ENCODE peak calls at places on chromosomes 5 and 9, in nine cellular contexts. One of them, this sample, is unnamed.
A peak's percentile ranks its signal among the peaks of the same experiment; 100 is the strongest.

GRCh38 chr5:135179308-135179980 is 145.4 kb upstream of the PITX1 start:
- DNase-seq in CD8-positive, alpha-beta T cell: no peak
- DNase-seq in left lung: no peak
- DNase-seq in cardiac muscle cell: no peak
- DNase-seq in lower lobe of right lung: no peak
- DNase-seq in prostate gland: no peak
- DNase-seq in CD4-positive, alpha-beta memory T cell: no peak
- DNase-seq in GM23248: no peak
- DNase-seq in A549: no peak
- DNase-seq in this sample: no peak

GRCh38 chr9:2180704-2181103 is 165.6 kb downstream of the SMARCA2 start:
- DNase-seq in CD8-positive, alpha-beta T cell: no peak
- DNase-seq in left lung: no peak
- DNase-seq in cardiac muscle cell: no peak
- DNase-seq in lower lobe of right lung: no peak
- DNase-seq in prostate gland: no peak
- DNase-seq in CD4-positive, alpha-beta memory T cell: no peak
- DNase-seq in GM23248: peak; percentile 12
- DNase-seq in A549: no peak
- DNase-seq in this sample: no peak

GRCh38 chr9:74985041-74985440 is 32.3 kb upstream of the C9orf40 start:
- DNase-seq in CD8-positive, alpha-beta T cell: no peak
- DNase-seq in left lung: no peak
- DNase-seq in cardiac muscle cell: no peak
- DNase-seq in lower lobe of right lung: no peak
- DNase-seq in prostate gland: no peak
- DNase-seq in CD4-positive, alpha-beta memory T cell: no peak
- DNase-seq in GM23248: no peak
- DNase-seq in A549: no peak
- DNase-seq in this sample: no peak

GRCh38 chr5:149615976-149616375 is 34.7 kb downstream of the ARHGEF37 start:
- DNase-seq in CD8-positive, alpha-beta T cell: no peak
- DNase-seq in left lung: no peak
- DNase-seq in cardiac muscle cell: no peak
- DNase-seq in lower lobe of right lung: no peak
- DNase-seq in prostate gland: no peak
- DNase-seq in CD4-positive, alpha-beta memory T cell: no peak
- DNase-seq in GM23248: no peak
- DNase-seq in A549: no peak
- DNase-seq in this sample: no peak

GRCh38 chr9:108687360-108687981 is 168.3 kb downstream of the ACTL7B start:
- DNase-seq in CD8-positive, alpha-beta T cell: no peak
- DNase-seq in left lung: no peak
- DNase-seq in cardiac muscle cell: peak; percentile 71
- DNase-seq in lower lobe of right lung: no peak
- DNase-seq in prostate gland: no peak
- DNase-seq in CD4-positive, alpha-beta memory T cell: no peak
- DNase-seq in GM23248: peak; percentile 76
- DNase-seq in A549: no peak
- DNase-seq in this sample: no peak

GRCh38 chr5:149265559-149265958 is 6.1 kb upstream of the AFAP1L1 start:
- DNase-seq in CD8-positive, alpha-beta T cell: no peak
- DNase-seq in left lung: no peak
- DNase-seq in cardiac muscle cell: peak; percentile 81
- DNase-seq in lower lobe of right lung: no peak
- DNase-seq in prostate gland: no peak
- DNase-seq in CD4-positive, alpha-beta memory T cell: no peak
- DNase-seq in GM23248: peak; percentile 86
- DNase-seq in A549: peak; percentile 31
- DNase-seq in this sample: peak; percentile 33

GRCh38 chr9:79829566-79830347 is 258.0 kb downstream of the TLE4 start:
- DNase-seq in CD8-positive, alpha-beta T cell: no peak
- DNase-seq in left lung: no peak
- DNase-seq in cardiac muscle cell: no peak
- DNase-seq in lower lobe of right lung: no peak
- DNase-seq in prostate gland: no peak
- DNase-seq in CD4-positive, alpha-beta memory T cell: no peak
- DNase-seq in GM23248: no peak
- DNase-seq in A549: no peak
- DNase-seq in this sample: no peak

GRCh38 chr5:83387041-83387440 is 84.5 kb upstream of the VCAN start:
- DNase-seq in CD8-positive, alpha-beta T cell: no peak
- DNase-seq in left lung: no peak
- DNase-seq in cardiac muscle cell: no peak
- DNase-seq in lower lobe of right lung: no peak
- DNase-seq in prostate gland: no peak
- DNase-seq in CD4-positive, alpha-beta memory T cell: no peak
- DNase-seq in GM23248: peak; percentile 71
- DNase-seq in A549: peak; percentile 7
- DNase-seq in this sample: no peak

GRCh38 chr5:59620535-59621212 is 272.9 kb downstream of the PDE4D start:
- DNase-seq in CD8-positive, alpha-beta T cell: no peak
- DNase-seq in left lung: no peak
- DNase-seq in cardiac muscle cell: peak; percentile 67
- DNase-seq in lower lobe of right lung: no peak
- DNase-seq in prostate gland: no peak
- DNase-seq in CD4-positive, alpha-beta memory T cell: no peak
- DNase-seq in GM23248: peak; percentile 5
- DNase-seq in A549: no peak
- DNase-seq in this sample: no peak

GRCh38 chr5:175131432-175131831 is 312.6 kb downstream of the DRD1 start:
- DNase-seq in CD8-positive, alpha-beta T cell: no peak
- DNase-seq in left lung: no peak
- DNase-seq in cardiac muscle cell: no peak
- DNase-seq in lower lobe of right lung: no peak
- DNase-seq in prostate gland: no peak
- DNase-seq in CD4-positive, alpha-beta memory T cell: no peak
- DNase-seq in GM23248: no peak
- DNase-seq in A549: no peak
- DNase-seq in this sample: no peak

GRCh38 chr5:10860645-10861455 is 99.8 kb upstream of the DAP start:
- DNase-seq in CD8-positive, alpha-beta T cell: no peak
- DNase-seq in left lung: no peak
- DNase-seq in cardiac muscle cell: peak; percentile 2
- DNase-seq in lower lobe of right lung: no peak
- DNase-seq in prostate gland: no peak
- DNase-seq in CD4-positive, alpha-beta memory T cell: no peak
- DNase-seq in GM23248: peak; percentile 50
- DNase-seq in A549: no peak
- DNase-seq in this sample: no peak

GRCh38 chr5:9820696-9821449 is 190.7 kb upstream of the TAS2R1 start:
- DNase-seq in CD8-positive, alpha-beta T cell: no peak
- DNase-seq in left lung: no peak
- DNase-seq in cardiac muscle cell: peak; percentile 21
- DNase-seq in lower lobe of right lung: no peak
- DNase-seq in prostate gland: no peak
- DNase-seq in CD4-positive, alpha-beta memory T cell: no peak
- DNase-seq in GM23248: no peak
- DNase-seq in A549: no peak
- DNase-seq in this sample: peak; percentile 27

DNA sequence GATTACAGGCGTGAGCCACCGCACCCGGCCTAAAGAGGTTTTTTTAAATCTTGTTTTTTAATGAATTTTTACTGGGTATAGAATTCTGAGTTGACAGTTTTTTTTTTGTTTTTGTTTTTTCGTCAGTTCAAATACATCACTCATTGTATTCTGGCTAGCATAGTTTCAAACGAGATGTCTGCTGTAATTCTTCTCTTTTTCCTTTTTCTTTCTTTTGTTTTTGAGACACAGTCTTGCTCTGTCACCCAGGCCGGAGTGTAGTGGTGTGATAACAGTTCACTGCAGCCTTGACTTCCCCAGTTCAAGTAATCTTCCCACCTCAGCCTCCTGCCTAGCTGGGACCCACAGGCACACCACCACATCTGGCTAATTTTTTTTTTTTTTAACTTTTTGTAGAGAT is 2.2 kb upstream of the PRRT1B start:
- DNase-seq in CD8-positive, alpha-beta T cell: no peak
- DNase-seq in left lung: no peak
- DNase-seq in cardiac muscle cell: no peak
- DNase-seq in lower lobe of right lung: no peak
- DNase-seq in prostate gland: no peak
- DNase-seq in CD4-positive, alpha-beta memory T cell: no peak
- DNase-seq in GM23248: no peak
- DNase-seq in A549: no peak
- DNase-seq in this sample: no peak
- H3K9me3 ChIP-seq in CD8-positive, alpha-beta T cell: peaks cover 6% of the 10 kb centered on the region
- H3K9me3 ChIP-seq in left lung: peaks cover 19% of the 10 kb centered on the region
- H3K9me3 ChIP-seq in cardiac muscle cell: no peaks in the 10 kb centered on the region
- H3K9me3 ChIP-seq in lower lobe of right lung: peaks cover 13% of the 10 kb centered on the region
- H3K9me3 ChIP-seq in prostate gland: no peaks in the 10 kb centered on the region
- H3K9me3 ChIP-seq in CD4-positive, alpha-beta memory T cell: peaks cover 9% of the 10 kb centered on the region
- H3K9me3 ChIP-seq in GM23248: no peaks in the 10 kb centered on the region
- H3K9me3 ChIP-seq in A549: peaks cover 34% of the 10 kb centered on the region
- H3K9me3 ChIP-seq in this sample: peaks cover 18% of the 10 kb centered on the region

GRCh38 chr9:131281119-131281965 is 5.0 kb upstream of the FAM78A start:
- DNase-seq in CD8-positive, alpha-beta T cell: no peak
- DNase-seq in left lung: no peak
- DNase-seq in cardiac muscle cell: no peak
- DNase-seq in lower lobe of right lung: no peak
- DNase-seq in prostate gland: no peak
- DNase-seq in CD4-positive, alpha-beta memory T cell: no peak
- DNase-seq in GM23248: no peak
- DNase-seq in A549: no peak
- DNase-seq in this sample: no peak

GRCh38 chr9:131279927-131280530 is 3.7 kb upstream of the FAM78A start:
- DNase-seq in CD8-positive, alpha-beta T cell: no peak
- DNase-seq in left lung: no peak
- DNase-seq in cardiac muscle cell: no peak
- DNase-seq in lower lobe of right lung: no peak
- DNase-seq in prostate gland: no peak
- DNase-seq in CD4-positive, alpha-beta memory T cell: no peak
- DNase-seq in GM23248: peak; percentile 40
- DNase-seq in A549: no peak
- DNase-seq in this sample: no peak

GRCh38 chr9:131282688-131283422 is 6.5 kb upstream of the FAM78A start:
- DNase-seq in CD8-positive, alpha-beta T cell: no peak
- DNase-seq in left lung: no peak
- DNase-seq in cardiac muscle cell: peak; percentile 30
- DNase-seq in lower lobe of right lung: no peak
- DNase-seq in prostate gland: no peak
- DNase-seq in CD4-positive, alpha-beta memory T cell: no peak
- DNase-seq in GM23248: peak; percentile 42
- DNase-seq in A549: no peak
- DNase-seq in this sample: peak; percentile 36

GRCh38 chr9:131280660-131281059 is 4.3 kb upstream of the FAM78A start:
- DNase-seq in CD8-positive, alpha-beta T cell: no peak
- DNase-seq in left lung: no peak
- DNase-seq in cardiac muscle cell: no peak
- DNase-seq in lower lobe of right lung: no peak
- DNase-seq in prostate gland: no peak
- DNase-seq in CD4-positive, alpha-beta memory T cell: no peak
- DNase-seq in GM23248: no peak
- DNase-seq in A549: no peak
- DNase-seq in this sample: no peak

GRCh38 chr9:131282175-131282574 is 5.9 kb upstream of the FAM78A start:
- DNase-seq in CD8-positive, alpha-beta T cell: no peak
- DNase-seq in left lung: no peak
- DNase-seq in cardiac muscle cell: no peak
- DNase-seq in lower lobe of right lung: no peak
- DNase-seq in prostate gland: no peak
- DNase-seq in CD4-positive, alpha-beta memory T cell: no peak
- DNase-seq in GM23248: no peak
- DNase-seq in A549: no peak
- DNase-seq in this sample: no peak
- H3K4me3 ChIP-seq in CD8-positive, alpha-beta T cell: no peak overlapping the region
- H3K4me3 ChIP-seq in left lung: no peak overlapping the region
- H3K4me3 ChIP-seq in cardiac muscle cell: peak overlapping the region; percentile 29
- H3K4me3 ChIP-seq in lower lobe of right lung: no peak overlapping the region
- H3K4me3 ChIP-seq in prostate gland: no peak overlapping the region
- H3K4me3 ChIP-seq in CD4-positive, alpha-beta memory T cell: no peak overlapping the region
- H3K4me3 ChIP-seq in GM23248: no peak overlapping the region
- H3K4me3 ChIP-seq in A549: peak overlapping the region; percentile 45
- H3K4me3 ChIP-seq in this sample: no peak overlapping the region

DNA sequence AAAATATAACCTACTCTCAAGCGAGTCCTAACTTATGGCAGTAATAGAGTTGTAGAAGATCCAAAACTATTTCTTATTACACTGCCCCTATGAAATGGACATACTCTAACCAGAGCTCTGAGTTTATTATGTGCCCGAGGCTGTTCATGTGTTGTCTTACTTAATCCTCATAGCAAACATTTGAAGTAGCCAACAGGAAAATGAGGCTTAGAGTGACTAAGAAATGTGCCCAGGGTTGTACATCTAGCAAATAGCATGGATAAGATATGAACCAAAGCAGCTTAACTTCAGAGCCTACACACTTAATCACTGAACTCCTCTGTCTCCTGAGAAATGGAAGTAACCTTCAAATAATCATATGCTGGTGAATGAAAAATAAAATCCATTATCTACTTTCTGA is 1551.7 kb downstream of the MAT2B start:
- DNase-seq in CD8-positive, alpha-beta T cell: no peak
- DNase-seq in left lung: no peak
- DNase-seq in cardiac muscle cell: no peak
- DNase-seq in lower lobe of right lung: no peak
- DNase-seq in prostate gland: peak; percentile 36
- DNase-seq in CD4-positive, alpha-beta memory T cell: no peak
- DNase-seq in GM23248: no peak
- DNase-seq in A549: no peak
- DNase-seq in this sample: no peak
- H3K9me3 ChIP-seq in CD8-positive, alpha-beta T cell: no peaks in the 10 kb centered on the region
- H3K9me3 ChIP-seq in left lung: no peaks in the 10 kb centered on the region
- H3K9me3 ChIP-seq in cardiac muscle cell: no peaks in the 10 kb centered on the region
- H3K9me3 ChIP-seq in lower lobe of right lung: no peaks in the 10 kb centered on the region
- H3K9me3 ChIP-seq in prostate gland: no peaks in the 10 kb centered on the region
- H3K9me3 ChIP-seq in CD4-positive, alpha-beta memory T cell: no peaks in the 10 kb centered on the region
- H3K9me3 ChIP-seq in GM23248: no peaks in the 10 kb centered on the region
- H3K9me3 ChIP-seq in A549: no peaks in the 10 kb centered on the region
- H3K9me3 ChIP-seq in this sample: no peaks in the 10 kb centered on the region

GRCh38 chr9:100111235-100111634 is 12.2 kb downstream of the INVS start:
- DNase-seq in CD8-positive, alpha-beta T cell: no peak
- DNase-seq in left lung: peak; percentile 76
- DNase-seq in cardiac muscle cell: peak; percentile 98
- DNase-seq in lower lobe of right lung: peak; percentile 70
- DNase-seq in prostate gland: peak; percentile 68
- DNase-seq in CD4-positive, alpha-beta memory T cell: no peak
- DNase-seq in GM23248: peak; percentile 98
- DNase-seq in A549: no peak
- DNase-seq in this sample: peak; percentile 92
- H3K4me3 ChIP-seq in CD8-positive, alpha-beta T cell: no peak overlapping the region
- H3K4me3 ChIP-seq in left lung: no peak overlapping the region
- H3K4me3 ChIP-seq in cardiac muscle cell: no peak overlapping the region
- H3K4me3 ChIP-seq in lower lobe of right lung: no peak overlapping the region
- H3K4me3 ChIP-seq in prostate gland: no peak overlapping the region
- H3K4me3 ChIP-seq in CD4-positive, alpha-beta memory T cell: no peak overlapping the region
- H3K4me3 ChIP-seq in GM23248: peak overlapping the region; percentile 23
- H3K4me3 ChIP-seq in A549: no peak overlapping the region
- H3K4me3 ChIP-seq in this sample: no peak overlapping the region

DNA sequence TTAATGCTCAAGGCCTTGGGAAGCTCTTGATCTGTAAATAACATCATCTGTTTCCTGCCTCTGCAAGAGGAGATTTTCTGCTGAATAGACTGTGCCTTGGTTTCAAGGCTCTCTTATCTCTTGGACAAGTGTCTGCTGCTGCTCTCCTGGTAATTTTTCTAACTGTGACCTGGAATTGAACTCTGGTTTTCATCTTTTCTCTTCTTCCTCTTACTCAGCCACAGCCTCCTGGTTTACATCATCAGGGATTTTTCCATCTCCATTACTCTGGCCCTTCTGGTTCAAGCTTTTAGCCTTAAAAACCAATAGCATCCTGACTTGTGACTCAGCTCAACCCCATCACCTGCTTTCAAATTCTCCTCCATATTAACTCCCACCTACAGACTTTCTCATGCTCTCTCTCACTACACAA is 49.6 kb upstream of the ITGA1 start:
- DNase-seq in CD8-positive, alpha-beta T cell: no peak
- DNase-seq in left lung: no peak
- DNase-seq in cardiac muscle cell: peak; percentile 57
- DNase-seq in lower lobe of right lung: no peak
- DNase-seq in prostate gland: no peak
- DNase-seq in CD4-positive, alpha-beta memory T cell: no peak
- DNase-seq in GM23248: peak; percentile 24
- DNase-seq in A549: no peak
- DNase-seq in this sample: no peak
- H3K9me3 ChIP-seq in CD8-positive, alpha-beta T cell: no peaks in the 10 kb centered on the region
- H3K9me3 ChIP-seq in left lung: no peaks in the 10 kb centered on the region
- H3K9me3 ChIP-seq in cardiac muscle cell: no peaks in the 10 kb centered on the region
- H3K9me3 ChIP-seq in lower lobe of right lung: no peaks in the 10 kb centered on the region
- H3K9me3 ChIP-seq in prostate gland: no peaks in the 10 kb centered on the region
- H3K9me3 ChIP-seq in CD4-positive, alpha-beta memory T cell: no peaks in the 10 kb centered on the region
- H3K9me3 ChIP-seq in GM23248: no peaks in the 10 kb centered on the region
- H3K9me3 ChIP-seq in A549: no peaks in the 10 kb centered on the region
- H3K9me3 ChIP-seq in this sample: no peaks in the 10 kb centered on the region

This sample was measured in MG63.